ENCODE peak calls at places on chromosomes 1 and 21, in four cellular contexts. U, O, C and I are unnamed samples.

GRCh38 chr1:38690790-38691189 is 168.8 kb downstream of the RRAGC start:
- DNase-seq in O (no peak), C (peak), U (no peak), I (no peak)

GRCh38 chr1:201693887-201694614 is 134.9 kb upstream of the IPO9 start:
- DNase-seq in U (no peak), C (no peak), O (no peak), I (no peak)

GRCh38 chr21:19236209-19236608 is 832.6 kb upstream of the TMPRSS15 start:
- DNase-seq in O (no peak), C (no peak), U (no peak), I (no peak)

GRCh38 chr1:46133181-46133658 is 791 bp upstream of the PIK3R3 start:
- DNase-seq in C (no peak), U (no peak), O (no peak), I (no peak)

GRCh38 chr1:114512595-114513280 is 1.7 kb upstream of the TRIM33 start:
- DNase-seq in C (no peak), U (no peak), O (no peak), I (no peak)

GRCh38 chr21:32412998-32413504 is 545 bp downstream of the EVA1C start:
- DNase-seq in O (peak), U (peak), C (no peak), I (no peak)

GRCh38 chr21:41507521-41508414 is at the start of gene TMPRSS2:
- DNase-seq in O (no peak), C (no peak), U (peak), I (no peak)

GRCh38 chr1:205917466-205918248 is 25.6 kb downstream of the SLC26A9 start:
- DNase-seq in U (no peak), O (no peak), C (no peak), I (no peak)

GRCh38 chr1:58652351-58653184 is 47.3 kb downstream of the MYSM1 start:
- DNase-seq in O (peak), C (peak), U (no peak), I (no peak)

GRCh38 chr1:55034476-55035133 is 4.7 kb upstream of the PCSK9 start:
- DNase-seq in U (no peak), O (peak), C (no peak), I (no peak)

GRCh38 chr21:29025328-29025713 is 853 bp downstream of the USP16 start:
- DNase-seq in U (no peak), C (peak), O (peak), I (no peak)

GRCh38 chr1:45752014-45752413 is 1.6 kb upstream of the IPP start:
- DNase-seq in O (no peak), C (no peak), U (no peak), I (no peak)

GRCh38 chr1:143698016-143698415 is 273.8 kb downstream of the FAM72C start:
- DNase-seq in U (peak), C (no peak), O (no peak), I (no peak)

GRCh38 chr1:168709407-168709891 is 19.6 kb downstream of the DPT start:
- DNase-seq in O (peak), U (no peak), C (peak), I (no peak)

GRCh38 chr1:52032785-52033131 is 852 bp downstream of the KTI12 start:
- DNase-seq in O (peak), C (peak), U (peak), I (no peak)

GRCh38 chr1:230495891-230496385 is 69.8 kb upstream of the PGBD5 start:
- DNase-seq in U (no peak), C (no peak), O (no peak), I (no peak)

GRCh38 chr1:93578433-93578830 is 103.2 kb downstream of the BCAR3 start:
- DNase-seq in O (no peak), U (no peak), C (no peak), I (no peak)

GRCh38 chr1:91874167-91874566 is 11.8 kb downstream of the TGFBR3 start:
- DNase-seq in O (no peak), C (no peak), U (no peak), I (no peak)

GRCh38 chr1:167713330-167714081 is 8.3 kb upstream of the MPZL1 start:
- DNase-seq in O (peak), U (no peak), C (no peak), I (no peak)

GRCh38 chr1:55713516-55713915 is 498.4 kb upstream of the USP24 start:
- DNase-seq in O (no peak), C (no peak), U (no peak), I (no peak)

GRCh38 chr1:162151900-162152829 is 82.7 kb downstream of the NOS1AP start:
- DNase-seq in C (peak), O (peak), U (no peak), I (no peak)

GRCh38 chr1:52876843-52877242 is 34.3 kb downstream of the ZYG11A start:
- DNase-seq in O (no peak), C (no peak), U (no peak), I (no peak)

GRCh38 chr1:94396356-94396755 is 21.8 kb upstream of the ABCD3 start:
- DNase-seq in O (peak), U (no peak), C (no peak), I (no peak)

GRCh38 chr1:222618880-222619321 is 1.0 kb downstream of the MIA3 start:
- DNase-seq in O (peak), U (no peak), C (no peak), I (no peak)

GRCh38 chr1:152501704-152502103 is 8.9 kb upstream of the LCE5A start:
- DNase-seq in O (no peak), C (no peak), U (no peak), I (no peak)

DNA sequence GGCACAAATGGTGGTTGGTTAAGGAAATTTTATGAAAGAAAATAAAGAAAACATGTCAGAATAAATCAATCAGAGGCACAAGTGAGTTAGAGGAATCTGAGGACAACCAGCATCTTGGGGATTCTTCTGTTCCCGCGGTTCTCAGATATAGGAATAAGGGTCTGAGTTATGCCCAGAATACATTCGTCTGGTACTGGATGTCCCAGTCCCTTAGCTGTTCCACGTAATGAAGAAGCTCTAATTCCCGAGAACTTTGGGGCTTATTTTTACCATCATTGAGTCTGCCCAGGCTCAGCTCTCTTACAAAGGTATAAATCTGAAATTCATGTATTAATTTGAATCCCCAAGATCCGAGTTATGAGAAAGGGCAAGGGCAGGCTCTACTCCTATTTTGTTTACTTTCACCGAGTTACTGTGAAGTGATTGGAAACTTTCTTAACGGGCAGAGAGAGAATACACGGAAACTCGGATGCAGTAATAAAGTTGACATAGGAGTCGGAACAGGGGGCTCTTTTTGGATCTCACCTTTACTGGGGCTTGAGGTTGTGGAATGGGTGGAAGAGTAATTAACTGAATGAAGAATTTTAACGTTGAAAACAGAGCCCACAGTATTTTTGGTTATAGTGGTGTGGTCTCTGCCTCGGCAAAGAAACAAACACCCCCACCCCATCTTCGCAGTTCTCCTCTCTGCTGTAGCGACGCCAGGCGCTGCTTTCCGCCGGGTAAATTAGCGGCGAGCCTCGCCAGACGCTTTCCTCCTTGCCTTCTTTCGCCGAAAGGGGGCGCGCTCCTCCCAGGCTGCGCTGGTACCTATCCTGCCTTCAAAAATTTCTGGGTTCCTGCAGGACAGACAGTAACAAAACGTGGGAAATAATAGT is 7.1 kb downstream of the PRRX1 start:
- DNase-seq in O (peak), U (peak), C (peak), I (no peak)
- TF ChIP-seq CTCF in O (no peak), U (peak), C (peak), I (peak)

GRCh38 chr1:63920154-63921117 is 146.6 kb downstream of the ROR1 start:
- DNase-seq in O (peak), C (peak), U (no peak), I (no peak)
- TF ChIP-seq CTCF in O (peak), C (peak), U (peak), I (peak)

DNA sequence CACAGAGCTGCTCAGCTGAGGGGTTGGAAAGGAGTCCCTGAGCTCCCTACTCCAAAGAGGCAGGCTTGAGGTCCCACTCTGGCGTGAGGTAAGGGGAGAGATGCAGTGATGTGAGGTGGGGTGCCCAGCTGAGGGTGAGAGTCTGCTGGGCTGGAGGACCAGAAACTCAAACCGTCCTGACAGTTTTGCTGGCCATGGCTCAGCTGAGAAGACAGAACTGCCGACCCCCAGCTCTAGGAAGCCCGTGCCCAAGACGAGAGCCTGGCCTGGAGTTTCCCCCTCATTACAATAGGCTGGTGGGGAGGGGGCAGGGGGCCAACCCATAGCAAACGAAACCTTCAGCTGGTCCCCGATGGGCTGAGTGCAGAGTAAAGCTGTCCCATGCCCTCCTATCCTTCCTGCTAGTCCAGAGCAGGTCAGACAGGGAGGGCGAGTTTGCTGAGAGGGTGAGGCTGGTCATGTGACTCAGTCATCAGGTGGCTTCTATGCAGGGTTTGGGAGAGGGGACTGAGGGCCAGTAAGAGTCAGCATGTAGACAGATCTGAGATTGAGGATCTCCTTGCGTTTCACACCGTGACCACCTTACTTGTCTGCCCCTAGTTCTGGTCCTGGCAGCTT is 129.3 kb downstream of the PRDM2 start:
- DNase-seq in U (no peak), O (no peak), C (no peak), I (no peak)
- TF ChIP-seq CTCF in U (no peak), O (no peak), C (no peak), I (peak)

DNA sequence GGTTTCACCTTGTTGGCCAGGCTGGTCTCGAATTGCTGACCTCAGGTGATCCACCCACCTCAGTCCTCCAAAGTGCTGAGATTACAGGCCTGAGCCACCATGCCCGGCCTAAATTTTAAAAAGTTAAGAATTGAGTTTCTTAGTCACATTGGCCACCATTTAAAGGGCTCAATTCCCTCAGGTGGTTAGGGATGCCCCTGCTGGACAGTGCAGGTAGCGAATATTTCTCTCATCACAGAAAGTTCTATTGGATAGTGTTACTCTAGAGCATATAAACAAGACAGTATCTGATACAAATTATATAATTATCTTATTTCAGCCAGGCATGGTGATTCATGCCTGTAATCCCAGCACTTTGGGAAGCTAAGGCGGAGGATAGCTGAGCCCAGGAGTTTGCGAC is 320.2 kb downstream of the ZP4 start:
- DNase-seq in O (no peak), U (no peak), C (no peak), I (no peak)
- TF ChIP-seq CTCF in O (no peak), U (peak), C (peak), I (peak)

GRCh38 chr1:218164930-218165686 is 120.0 kb upstream of the RRP15 start:
- DNase-seq in O (peak), U (no peak), C (no peak), I (no peak)

GRCh38 chr1:218165687-218166088 is 119.4 kb upstream of the RRP15 start:
- DNase-seq in U (no peak), O (no peak), C (no peak), I (no peak)

GRCh38 chr1:218163371-218163770 is 121.7 kb upstream of the RRP15 start:
- DNase-seq in C (no peak), O (peak), U (no peak), I (no peak)

DNA sequence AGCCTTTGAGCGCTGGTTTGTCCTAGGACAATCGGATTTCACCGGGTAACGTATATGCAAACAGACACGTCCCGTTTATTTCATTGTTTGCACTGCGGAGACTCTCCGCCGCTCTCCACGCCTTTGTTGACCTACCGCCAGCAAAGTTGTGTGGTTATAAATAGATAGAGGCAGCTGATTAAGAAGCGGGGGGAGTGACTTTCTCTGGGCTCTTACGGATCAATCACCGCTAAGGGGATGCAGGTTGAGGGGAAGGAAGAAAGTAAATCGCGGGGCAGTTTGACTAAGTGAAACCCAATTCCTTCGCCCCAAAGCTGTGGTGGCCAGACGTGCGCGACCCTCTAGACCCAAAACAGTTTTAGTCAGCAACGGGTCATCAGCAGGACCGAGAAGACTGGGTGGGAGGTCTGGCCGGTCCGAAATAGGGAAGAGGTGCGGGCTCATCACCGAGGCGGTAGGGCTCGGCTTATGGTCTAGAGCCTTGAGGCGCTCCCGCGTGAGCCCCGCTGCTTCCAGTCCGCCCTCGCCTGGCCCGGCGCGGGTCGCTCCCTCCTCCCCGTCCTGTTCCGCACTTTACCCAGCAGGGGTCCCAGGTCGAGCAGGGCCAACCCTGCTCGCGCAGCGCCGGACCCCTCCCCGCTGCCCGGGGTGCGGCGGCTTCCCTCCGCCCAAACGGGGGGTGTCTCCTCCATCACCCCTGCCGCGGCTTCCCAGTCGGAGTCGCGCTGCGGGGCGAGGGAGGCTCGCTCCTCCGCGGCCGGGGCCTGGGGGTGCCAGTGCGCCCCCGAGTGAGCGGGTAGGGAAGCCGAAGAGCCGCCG is 120.8 kb upstream of the RRP15 start:
- DNase-seq in O (peak), C (peak), U (peak), I (no peak)
- TF ChIP-seq CTCF in O (no peak), C (peak), U (no peak), I (peak)

GRCh38 chr1:233431753-233432403 is 104.4 kb downstream of the MAP3K21 start:
- DNase-seq in O (no peak), C (no peak), U (no peak), I (no peak)
- TF ChIP-seq CTCF in O (no peak), C (no peak), U (no peak), I (no peak)

GRCh38 chr1:149887456-149888159 is 11.8 kb upstream of the BOLA1 start:
- DNase-seq in C (peak), O (peak), U (peak), I (no peak)
- TF ChIP-seq CTCF in C (no peak), O (no peak), U (no peak), I (no peak)

GRCh38 chr1:204321051-204321450 is 38.7 kb downstream of the PLEKHA6 start:
- DNase-seq in C (no peak), O (no peak), U (no peak), I (no peak)
- TF ChIP-seq CTCF in C (no peak), O (no peak), U (no peak), I (no peak)

DNA sequence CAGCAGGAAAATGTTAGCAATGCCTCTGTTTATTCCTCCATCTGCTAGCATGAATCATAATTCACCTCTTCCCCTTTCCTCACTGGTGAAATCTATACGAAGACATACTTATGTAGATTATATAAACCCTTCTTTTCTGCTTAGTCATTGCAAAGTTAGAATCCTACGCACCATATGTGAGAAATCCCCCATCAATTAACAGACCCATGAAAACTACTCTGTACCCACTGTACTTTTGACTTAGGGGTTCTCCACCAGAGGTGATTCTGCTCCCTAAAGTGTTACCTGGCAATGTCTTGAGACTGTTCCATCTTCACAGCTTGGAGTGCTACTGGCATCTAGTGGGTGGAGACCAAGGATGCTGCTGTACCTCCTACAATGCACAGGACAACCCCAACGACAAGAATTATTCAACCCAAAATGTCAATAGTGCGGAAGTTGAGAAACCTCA is 49.6 kb upstream of the KCTD3 start:
- DNase-seq in O (peak), U (no peak), C (peak), I (no peak)
- TF ChIP-seq CTCF in O (peak), U (no peak), C (peak), I (peak)